ENCODE peak calls at places on chromosomes 13 and 19, in ten cellular contexts. O is Peyer's patch, S is epithelial cell of esophagus, N is spleen, B is ascending aorta, J is stomach, T is RWPE2, U is fibroblast of pulmonary artery, F is GM23248, Q is fibroblast of villous mesenchyme. C is an unnamed sample.

GRCh38 chr13:48542138-48542537 is 9.3 kb upstream of the RCBTB2 start:
- DNase-seq in O (no peak), N (no peak), T (no peak), U (no peak), B (no peak), Q (no peak), F (no peak), S (no peak), J (no peak), C (no peak)

GRCh38 chr13:89061821-89062220 is 1390.7 kb downstream of the SLITRK5 start:
- DNase-seq in F (no peak), O (peak; percentile 24), U (no peak), J (no peak), N (no peak), B (no peak), S (no peak), Q (no peak), T (no peak), C (no peak)

GRCh38 chr19:7540761-7541480 is 5.4 kb downstream of the PNPLA6 start:
- DNase-seq in B (no peak), Q (no peak), N (no peak), F (peak; percentile 47), O (no peak), T (peak; percentile 73), S (peak; percentile 51), U (peak; percentile 40), J (no peak), C (peak; percentile 25)

GRCh38 chr19:56660381-56661105 is 11.0 kb downstream of the ZNF835 start:
- DNase-seq in B (no peak), Q (no peak), F (no peak), O (no peak), U (no peak), T (no peak), J (no peak), N (no peak), S (no peak), C (no peak)

GRCh38 chr13:29520671-29521070 is 74.8 kb downstream of the SLC7A1 start:
- DNase-seq in J (no peak), U (peak; percentile 63), S (no peak), F (peak; percentile 88), Q (peak; percentile 86), B (no peak), T (no peak), O (no peak), N (no peak), C (peak; percentile 63)

GRCh38 chr19:4234142-4234861 is 5.0 kb downstream of the EBI3 start:
- DNase-seq in N (no peak), S (no peak), Q (no peak), J (no peak), T (no peak), O (no peak), F (no peak), U (no peak), B (no peak), C (no peak)

GRCh38 chr19:13597625-13598024 is 91.3 kb upstream of the CACNA1A start:
- DNase-seq in F (peak; percentile 85), O (no peak), S (peak; percentile 78), J (peak; percentile 39), Q (peak; percentile 69), N (no peak), T (no peak), U (peak; percentile 83), B (peak; percentile 64), C (peak; percentile 66)

GRCh38 chr13:44879452-44880058 is 109.7 kb downstream of the NUFIP1 start:
- DNase-seq in N (no peak), F (peak; percentile 73), S (peak; percentile 67), B (peak; percentile 51), Q (peak; percentile 53), J (no peak), O (no peak), U (peak; percentile 78), T (no peak), C (peak; percentile 48)

GRCh38 chr13:26813626-26814348 is 53.2 kb upstream of the GPR12 start:
- DNase-seq in N (no peak), F (no peak), T (no peak), J (no peak), S (peak; percentile 44), O (no peak), U (no peak), B (no peak), Q (no peak), C (no peak)

GRCh38 chr13:30446122-30446500 is 19.6 kb downstream of the HMGB1 start:
- DNase-seq in B (no peak), N (no peak), Q (no peak), J (no peak), S (no peak), O (no peak), U (no peak), T (no peak), F (no peak), C (no peak)

GRCh38 chr13:76965759-76966421 is 17.6 kb downstream of the ACOD1 start:
- DNase-seq in O (no peak), Q (peak; percentile 82), F (peak; percentile 78), U (peak; percentile 84), S (peak; percentile 73), J (peak; percentile 33), N (no peak), T (no peak), B (peak; percentile 72), C (peak; percentile 21)

GRCh38 chr13:30862707-30863106 is 43.4 kb upstream of the MEDAG start:
- DNase-seq in U (no peak), Q (peak; percentile 52), F (no peak), B (peak; percentile 88), N (no peak), S (no peak), J (no peak), T (no peak), O (no peak), C (no peak)

GRCh38 chr13:98199480-98199879 is 22.4 kb upstream of the RNF113B start:
- DNase-seq in J (no peak), N (no peak), T (no peak), Q (peak; percentile 54), S (no peak), O (no peak), U (no peak), B (no peak), F (no peak), C (no peak)

GRCh38 chr19:403221-404036 is 5.5 kb downstream of the C2CD4C start:
- DNase-seq in N (peak; percentile 45), F (no peak), S (no peak), U (no peak), O (peak; percentile 8), Q (no peak), T (peak; percentile 38), J (no peak), B (peak; percentile 19), C (no peak)

GRCh38 chr19:1079566-1080111 is 12.7 kb downstream of the ARHGAP45 start:
- DNase-seq in Q (no peak), T (peak; percentile 63), S (no peak), O (peak; percentile 50), F (no peak), B (no peak), U (no peak), N (peak; percentile 85), J (no peak), C (no peak)

GRCh38 chr13:111092685-111093084 is 22.4 kb upstream of the ARHGEF7 start:
- DNase-seq in T (no peak), U (no peak), S (no peak), F (no peak), B (no peak), Q (no peak), O (no peak), J (no peak), N (no peak), C (no peak)

GRCh38 chr13:113272791-113273190 is 24.2 kb upstream of the LAMP1 start:
- DNase-seq in S (no peak), U (no peak), N (no peak), O (no peak), Q (no peak), F (no peak), J (no peak), T (no peak), B (no peak), C (no peak)

GRCh38 chr19:8446055-8446709 is 1.4 kb downstream of the HNRNPM start:
- DNase-seq in J (no peak), F (peak; percentile 63), B (no peak), S (no peak), Q (no peak), T (no peak), N (no peak), O (no peak), U (no peak), C (no peak)

DNA sequence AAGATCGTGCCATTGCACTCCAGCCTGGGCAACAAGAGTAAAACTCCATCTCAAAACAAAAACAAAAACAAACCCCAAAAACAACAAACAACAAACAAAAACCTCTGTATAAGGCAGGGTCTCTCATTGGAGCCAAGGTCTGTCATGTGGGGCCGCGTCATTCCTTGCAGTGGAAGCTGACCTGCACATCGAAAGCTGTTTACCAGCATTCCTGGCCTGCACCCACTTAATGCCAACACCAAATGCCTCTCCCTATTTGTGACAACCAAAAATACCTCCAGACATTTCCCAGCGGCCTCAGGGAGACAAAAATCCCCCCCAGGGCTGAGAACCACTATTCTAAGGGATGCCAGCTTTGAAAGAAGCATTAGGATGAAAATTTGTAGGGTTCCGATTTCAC is 1.2 kb downstream of the CPAMD8 start:
- DNase-seq in Q (no peak), T (no peak), O (no peak), J (no peak), U (no peak), B (no peak), N (no peak), F (no peak), S (no peak), C (no peak)
- H3K4me3 ChIP-seq in Q (no peak overlapping the region), T (no peak overlapping the region), O (no peak overlapping the region), J (no peak overlapping the region), U (no peak overlapping the region), B (no peak overlapping the region), N (no peak overlapping the region), F (no peak overlapping the region), S (no peak overlapping the region), C (no peak overlapping the region)

DNA sequence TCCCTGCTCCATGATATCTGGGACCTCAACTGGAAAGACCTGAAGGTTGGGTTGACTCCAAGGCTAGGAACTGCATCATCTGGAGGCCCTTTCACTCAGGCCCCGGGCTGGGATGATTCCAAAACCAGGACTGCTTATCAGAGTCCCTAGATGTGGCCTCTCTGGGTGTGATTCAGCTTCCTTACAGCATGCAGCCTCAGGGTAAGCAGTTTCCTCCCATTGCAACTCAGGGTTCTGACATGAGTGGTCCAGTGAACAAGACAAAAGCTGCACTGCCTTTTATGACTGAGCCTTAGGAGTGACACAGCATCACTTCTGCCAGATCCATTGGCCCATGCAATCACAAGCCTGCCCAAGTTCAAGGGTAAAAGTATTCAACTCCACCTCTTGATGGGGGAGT is 502.8 kb downstream of the COG6 start:
- DNase-seq in B (no peak), U (peak; percentile 69), S (peak; percentile 81), O (no peak), J (no peak), Q (no peak), N (no peak), F (peak; percentile 46), T (no peak), C (peak; percentile 63)
- H3K4me3 ChIP-seq in B (no peak overlapping the region), U (no peak overlapping the region), S (no peak overlapping the region), O (no peak overlapping the region), J (no peak overlapping the region), Q (no peak overlapping the region), N (no peak overlapping the region), F (no peak overlapping the region), T (no peak overlapping the region), C (no peak overlapping the region)

GRCh38 chr19:46717716-46718143 is 816 bp upstream of the PRKD2 start:
- DNase-seq in Q (no peak), T (no peak), F (peak; percentile 45), S (no peak), J (no peak), U (no peak), N (peak; percentile 75), B (no peak), O (no peak), C (no peak)
- H3K4me3 ChIP-seq in Q (peak overlapping the region; percentile 89), T (peak overlapping the region; percentile 52), F (peak overlapping the region; percentile 84), S (peak overlapping the region; percentile 92), J (peak overlapping the region; percentile 74), U (peak overlapping the region; percentile 73), N (peak overlapping the region; percentile 79), B (peak overlapping the region; percentile 73), O (peak overlapping the region; percentile 89), C (peak overlapping the region; percentile 40)

GRCh38 chr19:45402469-45403070 is 2.3 kb downstream of the PPP1R13L start:
- DNase-seq in J (peak; percentile 31), S (peak; percentile 90), O (peak; percentile 82), B (no peak), F (peak; percentile 20), Q (peak; percentile 23), N (peak; percentile 85), T (peak; percentile 88), U (no peak), C (peak; percentile 53)
- H3K4me3 ChIP-seq in J (no peak overlapping the region), S (peak overlapping the region; percentile 100), O (no peak overlapping the region), B (peak overlapping the region; percentile 29), F (no peak overlapping the region), Q (no peak overlapping the region), N (peak overlapping the region; percentile 1), T (peak overlapping the region; percentile 92), U (no peak overlapping the region), C (peak overlapping the region; percentile 15)